ENCODE peak calls at places on chromosomes 12 and 14, in eight cellular contexts. One of them, this sample, is unnamed.
A peak's percentile ranks its signal among the peaks of the same experiment; 100 is the strongest.

GRCh38 chr12:67276469-67276868 is 7.3 kb downstream of the CAND1 start:
- DNase-seq in hippocampal formation: no peak
- DNase-seq in RKO: no peak
- DNase-seq in BE2C: no peak
- DNase-seq in nephron progenitor cell: no peak
- DNase-seq in AG08396: peak; percentile 18
- DNase-seq in CD4-positive, alpha-beta T cell: no peak
- DNase-seq in SW480: no peak
- DNase-seq in this sample: no peak

GRCh38 chr12:6684609-6685008 is 4.6 kb downstream of the ZNF384 start:
- DNase-seq in hippocampal formation: peak; percentile 18
- DNase-seq in RKO: peak; percentile 58
- DNase-seq in BE2C: peak; percentile 67
- DNase-seq in nephron progenitor cell: peak; percentile 26
- DNase-seq in AG08396: no peak
- DNase-seq in CD4-positive, alpha-beta T cell: no peak
- DNase-seq in SW480: peak; percentile 60
- DNase-seq in this sample: peak; percentile 24

GRCh38 chr12:107362960-107363359 is 269.6 kb upstream of the CRY1 start:
- DNase-seq in hippocampal formation: no peak
- DNase-seq in RKO: no peak
- DNase-seq in BE2C: no peak
- DNase-seq in nephron progenitor cell: no peak
- DNase-seq in AG08396: no peak
- DNase-seq in CD4-positive, alpha-beta T cell: no peak
- DNase-seq in SW480: no peak
- DNase-seq in this sample: no peak

GRCh38 chr12:132593071-132593470 is 17.3 kb downstream of the LRCOL1 start:
- DNase-seq in hippocampal formation: no peak
- DNase-seq in RKO: no peak
- DNase-seq in BE2C: no peak
- DNase-seq in nephron progenitor cell: no peak
- DNase-seq in AG08396: no peak
- DNase-seq in CD4-positive, alpha-beta T cell: no peak
- DNase-seq in SW480: no peak
- DNase-seq in this sample: no peak

GRCh38 chr12:1593232-1594044 is 943 bp downstream of the FBXL14 start:
- DNase-seq in hippocampal formation: no peak
- DNase-seq in RKO: peak; percentile 49
- DNase-seq in BE2C: peak; percentile 52
- DNase-seq in nephron progenitor cell: peak; percentile 46
- DNase-seq in AG08396: no peak
- DNase-seq in CD4-positive, alpha-beta T cell: peak; percentile 69
- DNase-seq in SW480: peak; percentile 68
- DNase-seq in this sample: peak; percentile 38

GRCh38 chr14:32254952-32255679 is 52.0 kb upstream of the RNU6-8 start:
- DNase-seq in hippocampal formation: peak; percentile 86
- DNase-seq in RKO: peak; percentile 75
- DNase-seq in BE2C: peak; percentile 73
- DNase-seq in nephron progenitor cell: peak; percentile 60
- DNase-seq in AG08396: peak; percentile 62
- DNase-seq in CD4-positive, alpha-beta T cell: peak; percentile 50
- DNase-seq in SW480: peak; percentile 60
- DNase-seq in this sample: peak; percentile 68

GRCh38 chr12:6361834-6362233 is 13.5 kb downstream of the SCNN1A start:
- DNase-seq in hippocampal formation: no peak
- DNase-seq in RKO: no peak
- DNase-seq in BE2C: no peak
- DNase-seq in nephron progenitor cell: no peak
- DNase-seq in AG08396: no peak
- DNase-seq in CD4-positive, alpha-beta T cell: no peak
- DNase-seq in SW480: no peak
- DNase-seq in this sample: no peak

GRCh38 chr12:122203968-122204828 is 689 bp downstream of the B3GNT4 start:
- DNase-seq in hippocampal formation: no peak
- DNase-seq in RKO: no peak
- DNase-seq in BE2C: no peak
- DNase-seq in nephron progenitor cell: peak; percentile 53
- DNase-seq in AG08396: no peak
- DNase-seq in CD4-positive, alpha-beta T cell: no peak
- DNase-seq in SW480: no peak
- DNase-seq in this sample: no peak

GRCh38 chr14:101810897-101811620 is 49.5 kb downstream of the PPP2R5C start:
- DNase-seq in hippocampal formation: no peak
- DNase-seq in RKO: peak; percentile 85
- DNase-seq in BE2C: no peak
- DNase-seq in nephron progenitor cell: no peak
- DNase-seq in AG08396: no peak
- DNase-seq in CD4-positive, alpha-beta T cell: no peak
- DNase-seq in SW480: peak; percentile 27
- DNase-seq in this sample: no peak

GRCh38 chr14:64758025-64758521 is 53.8 kb downstream of the PLEKHG3 start:
- DNase-seq in hippocampal formation: no peak
- DNase-seq in RKO: no peak
- DNase-seq in BE2C: no peak
- DNase-seq in nephron progenitor cell: no peak
- DNase-seq in AG08396: no peak
- DNase-seq in CD4-positive, alpha-beta T cell: no peak
- DNase-seq in SW480: no peak
- DNase-seq in this sample: no peak

GRCh38 chr12:46363582-46364299 is 8.8 kb downstream of the SLC38A2 start:
- DNase-seq in hippocampal formation: no peak
- DNase-seq in RKO: no peak
- DNase-seq in BE2C: no peak
- DNase-seq in nephron progenitor cell: no peak
- DNase-seq in AG08396: no peak
- DNase-seq in CD4-positive, alpha-beta T cell: no peak
- DNase-seq in SW480: no peak
- DNase-seq in this sample: no peak

GRCh38 chr14:72925171-72925759 is 999 bp upstream of the DCAF4 start:
- DNase-seq in hippocampal formation: no peak
- DNase-seq in RKO: no peak
- DNase-seq in BE2C: no peak
- DNase-seq in nephron progenitor cell: no peak
- DNase-seq in AG08396: no peak
- DNase-seq in CD4-positive, alpha-beta T cell: no peak
- DNase-seq in SW480: no peak
- DNase-seq in this sample: no peak

GRCh38 chr12:131986361-131986760 is 36.6 kb downstream of the EP400 start:
- DNase-seq in hippocampal formation: no peak
- DNase-seq in RKO: no peak
- DNase-seq in BE2C: no peak
- DNase-seq in nephron progenitor cell: no peak
- DNase-seq in AG08396: no peak
- DNase-seq in CD4-positive, alpha-beta T cell: no peak
- DNase-seq in SW480: no peak
- DNase-seq in this sample: no peak